ENCODE peak calls at places on chromosomes 11 and 22, in five cellular contexts. Q is K562, C is PC-3, F is coronary artery, A is heart right ventricle. H is an unnamed sample.

GRCh38 chr11:84390441-84391078 is 1104.4 kb upstream of the CCDC90B start:
- DNase-seq in C (peak), Q (no peak), F (no peak), A (no peak), H (no peak)

GRCh38 chr11:131640320-131640719 is 269.9 kb downstream of the NTM start:
- DNase-seq in F (no peak), A (no peak), C (no peak), Q (no peak), H (no peak)

GRCh38 chr11:101912823-101913284 is 2.0 kb upstream of the CEP126 start:
- DNase-seq in Q (no peak), A (no peak), F (no peak), C (peak), H (no peak)

GRCh38 chr11:77093056-77093891 is 9.4 kb upstream of the OMP start:
- DNase-seq in C (no peak), Q (no peak), A (no peak), F (no peak), H (peak)

GRCh38 chr11:21625982-21626381 is 566.9 kb upstream of the ANO5 start:
- DNase-seq in A (no peak), C (no peak), F (no peak), Q (no peak), H (no peak)

GRCh38 chr11:26247340-26247739 is 84.6 kb upstream of the ANO3 start:
- DNase-seq in Q (no peak), C (peak), A (no peak), F (no peak), H (no peak)

GRCh38 chr22:37240941-37241320 is 3.1 kb downstream of the RAC2 start:
- DNase-seq in F (no peak), Q (no peak), C (no peak), A (no peak), H (no peak)

GRCh38 chr11:94129505-94130335 is 1.1 kb downstream of the PANX1 start:
- DNase-seq in Q (no peak), C (peak), F (no peak), A (no peak), H (no peak)

GRCh38 chr11:121237686-121238658 is 54.6 kb upstream of the SC5D start:
- DNase-seq in F (no peak), C (peak), A (no peak), Q (no peak), H (no peak)

GRCh38 chr11:125063429-125064043 is 431 bp downstream of the SLC37A2 start:
- DNase-seq in F (peak), A (no peak), Q (no peak), C (no peak), H (no peak)

GRCh38 chr22:48717883-48718817 is 1109.5 kb downstream of the BRD1 start:
- DNase-seq in F (no peak), A (no peak), Q (no peak), C (no peak), H (no peak)

GRCh38 chr11:40306938-40307548 is 1152.4 kb downstream of the LRRC4C start:
- DNase-seq in C (peak), F (no peak), Q (peak), A (no peak), H (no peak)

GRCh38 chr11:84316866-84317560 is 1030.8 kb upstream of the CCDC90B start:
- DNase-seq in C (peak), F (no peak), A (no peak), Q (no peak), H (no peak)

GRCh38 chr11:47566166-47566546 is 757 bp downstream of the PTPMT1 start:
- DNase-seq in C (peak), F (no peak), A (no peak), Q (no peak), H (peak)

GRCh38 chr11:78085972-78086371 is 6.3 kb upstream of the NDUFC2 start:
- DNase-seq in C (no peak), Q (no peak), F (no peak), A (no peak), H (no peak)

GRCh38 chr22:32354360-32355351 is 3.0 kb upstream of the RFPL3 start:
- DNase-seq in C (peak), A (no peak), Q (peak), F (no peak), H (no peak)

GRCh38 chr22:31210830-31211503 is 1.1 kb upstream of the LIMK2 start:
- DNase-seq in C (no peak), F (no peak), Q (no peak), A (no peak), H (peak)

GRCh38 chr11:118746988-118747585 is 43.9 kb downstream of the DDX6 start:
- DNase-seq in A (no peak), C (no peak), Q (no peak), F (no peak), H (no peak)

GRCh38 chr11:112525844-112526590 is 265.4 kb upstream of the PLET1 start:
- DNase-seq in C (no peak), F (no peak), A (no peak), Q (no peak), H (no peak)

GRCh38 chr11:35907648-35908431 is 36.0 kb upstream of the LDLRAD3 start:
- DNase-seq in A (no peak), F (no peak), Q (no peak), C (peak), H (no peak)

GRCh38 chr22:49629586-49630447 is 197.9 kb downstream of the BRD1 start:
- DNase-seq in F (no peak), Q (no peak), C (no peak), A (no peak), H (no peak)

GRCh38 chr22:24485608-24486007 is 9.5 kb upstream of the UPB1 start:
- DNase-seq in C (no peak), Q (no peak), A (no peak), F (no peak), H (no peak)

GRCh38 chr22:25066861-25067435 is 114.4 kb downstream of the KIAA1671 start:
- DNase-seq in A (no peak), Q (no peak), C (no peak), F (no peak), H (no peak)

GRCh38 chr11:84947970-84948600 is 679.1 kb downstream of the DLG2 start:
- DNase-seq in F (no peak), Q (no peak), A (no peak), C (peak), H (no peak)

GRCh38 chr11:64358907-64359711 is at the start of gene RPS6KA4:
- DNase-seq in Q (peak), F (peak), C (peak), A (peak), H (no peak)

GRCh38 chr11:62953811-62954210 is 31.0 kb downstream of the SLC22A6 start:
- DNase-seq in Q (no peak), A (no peak), F (no peak), C (peak), H (no peak)

GRCh38 chr22:29245626-29246385 is 22.0 kb downstream of the RHBDD3 start:
- DNase-seq in F (no peak), A (peak), Q (peak), C (peak), H (no peak)

GRCh38 chr22:27401321-27401720 is 400.2 kb downstream of the MN1 start:
- DNase-seq in C (no peak), Q (no peak), A (no peak), F (no peak), H (no peak)

GRCh38 chr11:69530278-69531070 is 49.0 kb downstream of the LINC01488 start:
- DNase-seq in A (no peak), Q (no peak), F (peak), C (no peak), H (peak)

GRCh38 chr11:67732045-67732787 is 57.8 kb upstream of the ALDH3B2 start:
- DNase-seq in C (peak), Q (peak), F (no peak), A (no peak), H (no peak)

GRCh38 chr22:35409783-35410662 is 10.1 kb downstream of the MCM5 start:
- DNase-seq in Q (no peak), F (no peak), C (no peak), A (no peak), H (no peak)

DNA sequence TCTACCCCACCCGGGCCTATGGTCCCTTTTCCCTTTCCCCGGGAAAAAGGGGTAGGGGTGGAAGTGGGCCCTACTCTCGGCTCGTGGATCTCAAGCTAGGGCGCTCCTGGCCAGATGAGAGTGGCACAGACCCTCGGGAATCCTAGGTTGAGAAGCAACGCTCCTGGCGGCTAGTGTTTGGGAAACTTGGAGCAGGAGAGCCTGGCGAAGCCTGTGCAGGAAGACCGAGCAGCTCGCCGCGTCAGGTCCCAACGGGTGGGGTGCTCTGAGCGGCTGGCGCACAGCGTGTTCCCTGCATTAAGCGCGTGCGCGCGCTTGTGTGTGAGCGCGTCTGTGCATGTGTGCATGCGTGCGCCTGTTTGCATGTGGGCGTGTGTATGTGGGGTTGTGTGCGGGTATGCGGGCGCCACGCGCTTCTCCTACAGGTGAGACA is 7.1 kb upstream of the FLI1 start:
- DNase-seq in Q (no peak), F (no peak), C (peak), A (peak), H (no peak)
- H3K4me3 ChIP-seq in Q (no peak), F (peak), C (peak), A (peak), H (peak)

GRCh38 chr11:57321996-57322880 is 2.5 kb downstream of the TNKS1BP1 start:
- DNase-seq in A (peak), Q (peak), C (peak), F (peak), H (peak)
- H3K4me3 ChIP-seq in A (peak), Q (peak), C (peak), F (peak), H (peak)

DNA sequence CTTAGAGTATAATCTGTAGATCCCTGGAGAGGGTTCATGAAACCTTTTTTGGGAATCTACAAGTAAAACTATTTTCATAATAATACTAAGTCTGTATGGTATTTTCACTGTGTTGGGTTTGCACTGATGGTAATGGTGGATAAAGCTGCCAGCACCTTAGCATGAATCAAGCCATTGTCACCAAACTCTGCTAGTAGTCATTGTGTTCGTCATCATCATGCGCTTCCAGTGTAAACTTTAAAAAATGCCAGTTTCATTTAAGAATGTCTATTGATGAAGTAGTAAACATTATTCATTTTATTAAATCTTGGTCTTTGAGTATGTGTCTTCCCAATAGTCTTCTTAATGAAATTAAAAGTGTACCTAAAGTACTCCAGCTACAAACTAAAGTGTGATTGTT is 15.0 kb downstream of the ALKBH3 start:
- DNase-seq in C (no peak), Q (no peak), F (no peak), A (no peak), H (no peak)
- H3K4me3 ChIP-seq in C (no peak), Q (no peak), F (no peak), A (no peak), H (no peak)

GRCh38 chr22:17086301-17086700 is 1.5 kb downstream of the IL17RA start:
- DNase-seq in F (peak), C (no peak), A (no peak), Q (no peak), H (peak)
- H3K4me3 ChIP-seq in F (peak), C (peak), A (peak), Q (no peak), H (peak)

DNA sequence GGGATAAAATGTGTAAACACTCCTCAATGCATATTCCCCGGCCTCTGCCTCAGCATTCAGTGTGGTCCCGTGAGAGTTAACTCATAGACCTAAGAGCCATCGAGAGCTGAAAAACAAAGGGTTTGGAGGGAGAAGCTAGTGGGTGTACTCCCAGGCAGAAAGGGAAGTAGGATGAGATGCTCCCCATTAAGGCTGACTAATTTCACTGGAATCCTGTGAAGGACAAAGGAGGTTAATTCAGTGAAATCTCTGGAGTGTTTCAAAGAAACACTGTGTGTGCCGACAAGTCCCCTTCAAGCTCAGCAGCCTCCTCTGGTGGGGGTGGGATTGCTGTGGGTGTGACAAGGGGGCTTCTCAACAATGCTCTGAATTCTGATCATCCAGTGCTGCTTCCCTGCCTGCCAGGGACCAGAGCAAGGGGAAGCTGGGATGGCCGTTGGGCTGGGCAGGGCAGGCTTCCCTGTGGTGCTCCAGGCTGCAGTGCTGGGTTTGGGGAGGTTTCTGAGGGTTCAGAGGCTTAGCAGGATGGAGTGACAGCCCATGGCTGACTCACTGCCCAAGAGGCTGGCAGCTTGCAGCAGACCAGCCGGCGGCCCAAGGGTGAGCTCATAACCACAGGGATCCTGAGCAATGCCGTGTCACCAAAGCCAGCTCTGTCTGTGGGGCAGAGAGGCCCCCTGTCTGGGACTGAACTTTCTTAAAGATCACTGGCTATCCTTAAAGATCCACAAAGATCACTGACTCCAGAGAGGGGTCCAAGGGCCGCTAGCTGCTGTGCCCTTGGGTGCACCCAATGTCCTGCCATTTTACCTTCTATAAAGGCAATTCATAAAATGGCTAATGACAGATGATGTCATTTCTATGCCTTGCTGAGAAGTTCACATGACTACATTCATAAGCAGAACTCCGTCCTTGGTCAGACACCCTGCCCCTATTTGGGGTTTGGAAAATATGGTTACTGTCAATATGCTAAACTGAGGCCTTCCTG is 61.3 kb upstream of the BMAL1 start:
- DNase-seq in C (peak), F (no peak), Q (no peak), A (no peak), H (no peak)
- H3K4me3 ChIP-seq in C (peak), F (no peak), Q (no peak), A (no peak), H (no peak)

DNA sequence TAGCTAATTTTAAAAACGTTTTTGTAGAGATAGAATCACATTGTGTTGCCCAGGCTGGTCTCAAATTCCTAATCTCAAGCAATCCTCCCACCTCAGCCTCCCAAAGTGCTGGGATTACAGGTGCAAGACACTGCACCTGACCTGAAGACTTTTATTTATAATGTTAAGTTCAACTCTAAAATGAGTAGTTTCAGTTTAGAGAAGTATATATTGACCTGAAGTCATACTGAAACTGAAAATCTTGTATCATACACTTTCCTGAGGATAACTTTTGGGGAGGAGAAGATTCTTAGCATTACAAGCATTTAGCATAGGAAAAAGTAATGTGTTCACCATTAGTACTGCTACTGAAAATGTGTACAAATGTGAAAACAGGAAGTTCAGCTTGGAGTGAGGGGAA is 249.3 kb downstream of the CASP12 start:
- DNase-seq in C (no peak), A (no peak), Q (no peak), F (no peak), H (no peak)
- H3K4me3 ChIP-seq in C (no peak), A (no peak), Q (no peak), F (no peak), H (no peak)

GRCh38 chr11:33733978-33734377 is 2.2 kb downstream of the CD59 start:
- DNase-seq in A (no peak), C (no peak), F (no peak), Q (no peak), H (no peak)
- H3K4me3 ChIP-seq in A (peak), C (peak), F (peak), Q (peak), H (peak)

GRCh38 chr11:79206951-79207350 is 233.9 kb downstream of the TENM4 start:
- DNase-seq in C (no peak), A (no peak), Q (no peak), F (no peak), H (no peak)

GRCh38 chr11:79208126-79208525 is 232.7 kb downstream of the TENM4 start:
- DNase-seq in C (no peak), Q (no peak), A (no peak), F (no peak), H (no peak)

GRCh38 chr11:79209540-79210266 is 231.1 kb downstream of the TENM4 start:
- DNase-seq in F (no peak), A (peak), Q (no peak), C (peak), H (no peak)

DNA sequence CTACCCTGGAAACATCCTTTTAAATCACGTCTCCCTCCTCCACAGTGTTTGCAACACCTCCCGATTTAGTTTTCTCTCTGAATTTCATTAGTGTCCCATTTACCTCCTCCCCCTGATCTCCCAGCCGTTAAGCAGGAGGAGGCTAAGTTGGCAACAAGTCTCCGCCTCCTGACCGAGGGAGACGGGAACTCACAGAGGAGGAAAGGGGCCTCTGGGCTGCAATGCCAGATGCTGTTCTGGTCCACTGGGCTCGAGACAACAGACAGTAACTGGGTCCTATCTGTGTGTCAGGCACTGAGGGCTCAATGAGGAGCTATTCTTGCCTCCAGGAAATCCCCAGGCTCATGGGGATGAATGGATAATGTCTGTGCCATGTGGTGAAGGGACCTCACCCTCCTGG is 228.1 kb downstream of the TENM4 start:
- DNase-seq in C (no peak), A (no peak), F (no peak), Q (no peak), H (no peak)
- H3K4me3 ChIP-seq in C (no peak), A (no peak), F (no peak), Q (no peak), H (no peak)

H was measured in suprapubic skin.